ENCODE peak calls at places on chromosomes 12 and 14, in six cellular contexts. A is nephron progenitor cell, W is ascending aorta, D is GM10248, G is H1, Y is hepatocyte. H is an unnamed sample.

GRCh38 chr14:81561084-81561775 is 27.6 kb upstream of the SEL1L start:
- DNase-seq in G (peak), D (no peak), Y (no peak), W (no peak), A (no peak), H (no peak)

GRCh38 chr12:6957741-6958608 is 6.8 kb downstream of the PTPN6 start:
- DNase-seq in D (no peak), A (no peak), W (no peak), G (no peak), Y (no peak), H (no peak)

GRCh38 chr12:27277846-27278260 is 33.8 kb downstream of the STK38L start:
- DNase-seq in D (peak), Y (peak), G (no peak), A (peak), W (peak), H (peak)

GRCh38 chr12:128685903-128686475 is 137.8 kb downstream of the SLC15A4 start:
- DNase-seq in W (no peak), Y (no peak), G (no peak), D (no peak), A (no peak), H (no peak)

GRCh38 chr12:92926549-92926948 is 2.5 kb downstream of the EEA1 start:
- DNase-seq in W (no peak), G (no peak), D (no peak), A (no peak), Y (no peak), H (no peak)

GRCh38 chr14:91125801-91126200 is 11.9 kb downstream of the DGLUCY start:
- DNase-seq in G (no peak), A (no peak), D (no peak), Y (no peak), W (no peak), H (no peak)

GRCh38 chr14:54866588-54866987 is 36.0 kb downstream of the GCH1 start:
- DNase-seq in Y (no peak), W (no peak), G (no peak), A (no peak), D (no peak), H (no peak)

GRCh38 chr12:122009741-122010140 is 11.9 kb upstream of the BCL7A start:
- DNase-seq in G (no peak), Y (no peak), D (no peak), W (no peak), A (no peak), H (no peak)

GRCh38 chr14:29928342-29928640 is 644 bp upstream of the PRKD1 start:
- DNase-seq in D (peak), Y (no peak), G (no peak), W (no peak), A (no peak), H (no peak)

DNA sequence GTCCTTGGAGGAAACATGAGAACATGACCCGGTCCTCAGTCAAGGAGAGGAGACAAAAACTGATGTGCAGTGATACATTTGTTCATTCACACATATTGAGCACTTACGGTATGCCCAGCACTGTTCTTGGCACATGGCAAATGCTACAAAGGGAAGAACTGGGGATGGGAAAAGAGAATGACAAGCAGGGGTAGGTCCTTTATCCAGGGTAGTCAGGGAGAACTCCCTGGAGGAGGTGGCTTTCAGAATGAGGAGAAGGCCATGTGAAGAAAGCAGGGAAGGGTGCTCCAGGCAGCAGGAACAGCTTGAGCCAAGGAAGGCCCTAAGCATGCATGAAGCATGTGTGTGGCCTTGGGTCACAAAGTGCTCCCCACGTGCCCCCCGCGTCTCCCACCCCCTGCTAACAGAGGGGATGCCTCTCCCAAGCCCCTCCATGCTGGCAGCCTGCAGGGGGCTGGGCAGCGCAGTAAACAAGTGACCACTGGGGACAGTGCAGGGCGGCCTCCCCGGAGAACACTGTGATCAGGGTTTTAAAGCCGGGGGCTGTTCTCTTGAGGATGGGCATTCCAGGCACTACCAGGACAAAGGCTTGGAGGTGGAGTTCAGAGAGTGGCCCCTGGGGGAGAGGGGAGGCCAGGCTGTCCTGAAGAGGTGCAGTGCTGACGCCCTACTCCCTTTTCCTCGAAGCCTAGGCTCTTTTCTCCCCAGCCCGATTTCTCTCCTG is 71.0 kb downstream of the PHETA1 start:
- DNase-seq in A (peak), D (no peak), G (no peak), Y (no peak), W (no peak), H (no peak)
- TF ChIP-seq CTCF in A (peak), D (no peak), G (peak), Y (no peak), W (no peak), H (no peak)

GRCh38 chr12:58671196-58671595 is 249.1 kb downstream of the LRIG3 start:
- DNase-seq in D (no peak), Y (no peak), W (no peak), G (no peak), A (no peak), H (no peak)
- TF ChIP-seq CTCF in D (no peak), Y (no peak), W (no peak), G (no peak), A (no peak), H (no peak)

DNA sequence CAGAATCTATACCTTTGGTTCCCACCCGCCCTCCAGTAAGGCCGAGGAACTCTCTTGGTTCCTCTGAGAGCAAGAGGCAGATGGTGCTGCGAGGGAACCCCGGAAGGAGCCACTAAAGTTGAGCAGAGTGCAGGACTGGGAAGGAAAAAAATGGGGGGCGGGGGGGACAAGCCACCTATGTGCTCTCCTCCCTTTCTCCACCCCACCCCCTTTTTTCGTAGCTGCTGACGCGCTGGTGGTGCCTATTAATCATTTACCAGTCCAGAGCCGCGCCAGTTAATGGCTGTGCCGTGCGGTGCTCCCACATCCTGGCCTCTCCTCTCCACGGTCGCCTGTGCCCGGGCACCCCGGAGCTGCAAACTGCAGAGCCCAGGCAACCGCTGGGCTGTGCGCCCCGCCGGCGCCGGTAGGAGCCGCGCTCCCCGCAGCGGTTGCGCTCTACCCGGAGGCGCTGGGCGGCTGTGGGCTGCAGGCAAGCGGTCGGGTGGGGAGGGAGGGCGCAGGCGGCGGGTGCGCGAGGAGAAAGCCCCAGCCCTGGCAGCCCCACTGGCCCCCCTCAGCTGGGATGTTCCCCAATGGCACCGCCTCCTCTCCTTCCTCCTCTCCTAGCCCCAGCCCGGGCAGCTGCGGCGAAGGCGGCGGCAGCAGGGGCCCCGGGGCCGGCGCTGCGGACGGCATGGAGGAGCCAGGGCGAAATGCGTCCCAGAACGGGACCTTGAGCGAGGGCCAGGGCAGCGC is 1.3 kb downstream of the SSTR1 start:
- DNase-seq in Y (peak), D (no peak), A (peak), G (no peak), W (no peak), H (no peak)
- TF ChIP-seq CTCF in Y (peak), D (no peak), A (peak), G (no peak), W (peak), H (no peak)

GRCh38 chr14:95712398-95712797 is 1.5 kb downstream of the TCL1A start:
- DNase-seq in A (no peak), Y (no peak), D (no peak), W (no peak), G (no peak), H (no peak)

GRCh38 chr14:95710106-95710505 is 3.8 kb downstream of the TCL1A start:
- DNase-seq in D (no peak), W (no peak), A (no peak), G (no peak), Y (no peak), H (no peak)

GRCh38 chr14:95711476-95712176 is 2.3 kb downstream of the TCL1A start:
- DNase-seq in Y (no peak), A (no peak), D (no peak), G (no peak), W (no peak), H (no peak)

DNA sequence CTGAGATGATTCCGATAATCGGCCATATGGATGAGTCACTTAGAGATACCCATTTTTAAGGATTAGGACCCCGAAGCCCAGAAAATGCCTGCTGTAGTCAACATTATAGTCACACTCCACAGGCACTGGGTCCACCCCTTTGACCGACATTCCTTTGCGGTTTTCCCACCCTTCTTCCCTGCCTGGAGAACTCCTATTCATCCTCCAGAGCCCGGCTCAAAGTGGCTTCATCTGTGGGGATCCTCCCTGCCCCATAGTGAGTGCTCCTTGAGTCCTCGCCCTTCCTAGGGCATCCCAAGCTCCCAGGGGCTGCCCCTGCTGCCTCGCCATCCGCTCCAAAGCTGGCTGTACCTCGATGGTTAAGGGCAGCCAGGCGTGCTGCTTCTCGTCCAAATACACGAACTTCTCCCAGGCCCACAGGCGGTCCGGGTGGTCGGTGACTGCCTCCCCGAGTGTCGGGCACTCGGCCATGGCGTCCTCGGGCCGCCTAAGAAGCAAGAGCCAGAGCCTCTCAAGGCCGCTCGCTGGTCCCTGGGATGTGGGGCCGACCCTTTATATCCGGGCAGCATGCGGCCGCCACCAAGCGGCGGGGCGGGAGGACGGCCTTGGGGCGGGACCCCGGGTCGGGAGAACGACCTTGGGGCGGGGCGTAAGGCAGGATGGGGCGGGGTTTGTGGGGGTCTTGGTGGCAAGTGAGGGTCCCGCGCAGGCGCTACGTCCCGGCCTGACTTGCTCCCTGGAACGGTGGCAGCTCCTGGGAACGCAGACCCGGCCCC is at the start of gene TCL1A:
- DNase-seq in W (no peak), G (no peak), A (no peak), D (peak), Y (no peak), H (no peak)
- TF ChIP-seq CTCF in W (no peak), G (no peak), A (no peak), D (peak), Y (no peak), H (no peak)

GRCh38 chr12:78865297-78865955 is 852 bp downstream of the SYT1 start:
- DNase-seq in Y (no peak), W (no peak), G (no peak), A (no peak), D (no peak), H (peak)
- TF ChIP-seq CTCF in Y (no peak), W (no peak), G (no peak), A (no peak), D (no peak), H (no peak)

GRCh38 chr14:71309756-71310155 is 402.5 kb downstream of the PCNX1 start:
- DNase-seq in Y (no peak), D (no peak), G (no peak), A (no peak), W (no peak), H (no peak)
- TF ChIP-seq CTCF in Y (no peak), D (no peak), G (no peak), A (no peak), W (no peak), H (no peak)

H was measured in MM.1S.